ENCODE peak calls at places on chromosome 7, in seven cellular contexts. N, K, E, U, D, Y and R are unnamed samples. For H3K4me1, the result is how much of the 10 kb centered on the place peaks cover.

GRCh38 chr7:46390042-46390441 is 469.0 kb upstream of the IGFBP3 start:
- DNase-seq in N (no peak), K (no peak), E (no peak), U (no peak), D (no peak), Y (no peak), R (no peak)

GRCh38 chr7:84125654-84126053 is 68.9 kb downstream of the SEMA3A start:
- DNase-seq in N (no peak), K (no peak), E (no peak), U (no peak), D (no peak), Y (no peak), R (no peak)

GRCh38 chr7:132650498-132650897 is 74.2 kb upstream of the PLXNA4 start:
- DNase-seq in N (no peak), K (no peak), E (no peak), U (no peak), D (no peak), Y (peak), R (no peak)

GRCh38 chr7:112226701-112227276 is 20.3 kb downstream of the ZNF277 start:
- DNase-seq in N (no peak), K (no peak), E (no peak), U (no peak), D (no peak), Y (no peak), R (no peak)

GRCh38 chr7:132347129-132347528 is 229.1 kb downstream of the PLXNA4 start:
- DNase-seq in N (no peak), K (no peak), E (no peak), U (no peak), D (no peak), Y (no peak), R (no peak)

GRCh38 chr7:81611040-81611439 is 158.8 kb downstream of the HGF start:
- DNase-seq in N (no peak), K (no peak), E (no peak), U (no peak), D (no peak), Y (no peak), R (no peak)

GRCh38 chr7:2510909-2511768 is 8.4 kb upstream of the LFNG start:
- DNase-seq in N (no peak), K (no peak), E (peak), U (no peak), D (no peak), Y (no peak), R (peak)

GRCh38 chr7:157318015-157318706 is 18.6 kb upstream of the DNAJB6 start:
- DNase-seq in N (peak), K (peak), E (no peak), U (no peak), D (peak), Y (no peak), R (no peak)

GRCh38 chr7:108805808-108806397 is 236.2 kb downstream of the DNAJB9 start:
- DNase-seq in N (no peak), K (no peak), E (no peak), U (no peak), D (no peak), Y (peak), R (no peak)

GRCh38 chr7:98474558-98474957 is 73.7 kb upstream of the BAIAP2L1 start:
- DNase-seq in N (no peak), K (no peak), E (no peak), U (no peak), D (no peak), Y (no peak), R (no peak)

GRCh38 chr7:43577485-43577951 is 5.4 kb upstream of the STK17A start:
- DNase-seq in N (no peak), K (no peak), E (no peak), U (no peak), D (no peak), Y (peak), R (no peak)

GRCh38 chr7:39712746-39713145 is 89.4 kb downstream of the RALA start:
- DNase-seq in N (no peak), K (no peak), E (no peak), U (no peak), D (no peak), Y (no peak), R (no peak)

GRCh38 chr7:142815099-142815498 is 39.8 kb upstream of the EPHB6 start:
- DNase-seq in N (no peak), K (no peak), E (no peak), U (no peak), D (no peak), Y (no peak), R (no peak)

GRCh38 chr7:1670894-1671875 is 1.1 kb downstream of the ELFN1 start:
- DNase-seq in N (peak), K (no peak), E (no peak), U (no peak), D (peak), Y (no peak), R (no peak)

GRCh38 chr7:17184805-17185689 is 113.4 kb upstream of the AHR start:
- DNase-seq in N (no peak), K (no peak), E (no peak), U (no peak), D (no peak), Y (peak), R (no peak)

GRCh38 chr7:19772858-19773337 is 519 bp downstream of the TMEM196 start:
- DNase-seq in N (peak), K (no peak), E (no peak), U (peak), D (no peak), Y (peak), R (no peak)

GRCh38 chr7:95781967-95782586 is 9.7 kb downstream of the DYNC1I1 start:
- DNase-seq in N (no peak), K (no peak), E (no peak), U (no peak), D (no peak), Y (no peak), R (no peak)

GRCh38 chr7:154978045-154978444 is 24.9 kb downstream of the PAXIP1 start:
- DNase-seq in N (no peak), K (no peak), E (no peak), U (no peak), D (no peak), Y (no peak), R (no peak)

GRCh38 chr7:155069992-155070827 is at the start of gene HTR5A:
- DNase-seq in N (peak), K (peak), E (peak), U (peak), D (peak), Y (peak), R (peak)

GRCh38 chr7:155213955-155214327 is 83.7 kb upstream of the INSIG1 start:
- DNase-seq in N (no peak), K (peak), E (no peak), U (no peak), D (peak), Y (no peak), R (no peak)

GRCh38 chr7:714251-714671 is 12.2 kb upstream of the DNAAF5 start:
- DNase-seq in N (no peak), K (no peak), E (no peak), U (no peak), D (no peak), Y (no peak), R (no peak)

GRCh38 chr7:106613279-106613678 is 47.7 kb downstream of the CCDC71L start:
- DNase-seq in N (no peak), K (no peak), E (no peak), U (no peak), D (no peak), Y (no peak), R (no peak)

GRCh38 chr7:133510326-133511055 is 257.6 kb downstream of the EXOC4 start:
- DNase-seq in N (no peak), K (no peak), E (no peak), U (no peak), D (no peak), Y (no peak), R (no peak)

GRCh38 chr7:144391823-144392255 is 11.7 kb downstream of the NOBOX start:
- DNase-seq in N (no peak), K (no peak), E (peak), U (peak), D (no peak), Y (peak), R (no peak)
- H3K4me3 ChIP-seq in N (no peak), K (no peak), E (no peak), U (no peak), D (peak), Y (peak), R (no peak)

GRCh38 chr7:30472081-30472770 is 6.4 kb downstream of the NOD1 start:
- DNase-seq in N (no peak), K (no peak), E (no peak), U (no peak), D (no peak), Y (no peak), R (no peak)

GRCh38 chr7:30473393-30473775 is 5.2 kb downstream of the NOD1 start:
- DNase-seq in N (no peak), K (no peak), E (no peak), U (no peak), D (no peak), Y (no peak), R (no peak)

GRCh38 chr7:30473903-30474302 is 4.7 kb downstream of the NOD1 start:
- DNase-seq in N (no peak), K (no peak), E (no peak), U (no peak), D (no peak), Y (no peak), R (no peak)

GRCh38 chr7:30474485-30474884 is 4.1 kb downstream of the NOD1 start:
- DNase-seq in N (no peak), K (no peak), E (no peak), U (no peak), D (no peak), Y (no peak), R (no peak)

GRCh38 chr7:30472771-30473392 is 5.7 kb downstream of the NOD1 start:
- DNase-seq in N (no peak), K (no peak), E (no peak), U (no peak), D (no peak), Y (peak), R (no peak)
- H3K4me1 ChIP-seq in N (half or more), K (half or more), E (under half), U (under half), D (under half), Y (half or more), R (under half)

DNA sequence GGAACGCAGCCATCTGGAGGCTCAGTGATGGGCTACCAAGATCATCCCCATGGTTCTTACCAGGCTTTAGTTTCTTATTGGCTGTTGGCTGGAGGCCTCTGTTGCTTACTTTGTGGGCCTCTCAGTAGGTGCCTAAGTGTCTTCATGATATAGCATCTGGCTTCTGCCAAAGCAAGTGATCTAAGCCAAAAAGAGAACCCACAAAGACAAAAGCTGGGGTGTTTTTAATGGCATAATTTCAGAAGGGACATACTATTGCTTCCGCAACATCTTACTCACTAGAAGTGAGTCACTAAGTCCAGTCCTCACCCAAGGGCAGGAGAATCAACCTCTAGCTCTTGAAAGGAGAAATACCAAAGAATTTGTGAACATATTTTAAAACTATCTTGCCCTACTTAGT is 132.0 kb upstream of the MDFIC start:
- DNase-seq in N (no peak), K (no peak), E (no peak), U (no peak), D (no peak), Y (peak), R (no peak)
- H3K27ac ChIP-seq in N (no peak), K (no peak), E (no peak), U (no peak), D (no peak), Y (peak), R (no peak)

DNA sequence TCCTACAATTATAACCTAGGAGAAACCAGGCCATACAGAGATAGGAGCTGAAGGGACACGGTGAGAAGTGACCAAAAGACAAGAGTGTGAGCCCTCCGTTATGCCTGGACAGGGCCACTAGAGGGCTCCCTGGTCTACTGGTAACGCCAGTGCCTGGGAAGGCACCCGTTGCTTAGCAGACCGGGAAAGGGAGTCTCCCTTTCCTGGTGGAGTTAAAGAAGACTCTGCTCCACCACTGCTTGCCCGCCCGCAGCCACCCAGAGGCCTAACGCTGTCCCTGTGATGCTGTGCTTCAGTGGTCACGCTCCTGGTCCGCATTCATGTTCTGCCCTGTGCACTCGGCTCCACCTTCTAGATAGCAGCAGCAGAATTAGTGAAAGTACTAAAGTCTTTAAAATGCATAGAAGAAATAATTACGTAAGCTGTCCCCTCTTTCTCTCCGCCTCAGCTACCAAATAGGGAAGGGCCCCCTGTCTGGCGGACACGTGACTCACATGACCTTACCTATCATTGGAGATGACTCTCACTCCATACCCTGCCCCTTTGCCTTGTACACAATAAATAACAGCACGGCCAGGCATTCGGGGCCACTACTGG is 34.8 kb downstream of the GRID2IP start:
- DNase-seq in N (peak), K (peak), E (peak), U (peak), D (peak), Y (peak), R (peak)
- H3K4me3 ChIP-seq in N (peak), K (peak), E (peak), U (peak), D (peak), Y (peak), R (peak)